ENCODE peak calls at places on chromosomes 1 and 21, in five cellular contexts. R is cardiac muscle cell; C is IMR-90; W is CD8-positive, alpha-beta T cell; A is left ventricle myocardium inferior. N is an unnamed sample. For H3K4me1 and H3K9me3, the result is how much of the 10 kb centered on the place peaks cover.

GRCh38 chr1:154427173-154428139 is 22.3 kb downstream of the IL6R start:
- DNase-seq in A (peak), C (peak), W (no peak), R (peak), N (no peak)

GRCh38 chr1:226201029-226201593 is 14.6 kb upstream of the ACBD3 start:
- DNase-seq in W (no peak), C (peak), A (no peak), R (peak), N (no peak)

GRCh38 chr21:45367402-45368351 is 37.3 kb upstream of the COL18A1 start:
- DNase-seq in A (no peak), W (no peak), C (no peak), R (no peak), N (no peak)

GRCh38 chr1:224929335-224930237 is at the start of gene DNAH14:
- DNase-seq in W (no peak), A (peak), C (peak), R (peak), N (no peak)

GRCh38 chr1:66176012-66176715 is 357.8 kb upstream of the SGIP1 start:
- DNase-seq in R (peak), W (no peak), C (peak), A (no peak), N (no peak)

GRCh38 chr1:27979151-27979858 is 19.5 kb downstream of the XKR8 start:
- DNase-seq in C (peak), A (no peak), R (peak), W (no peak), N (peak)

GRCh38 chr1:156703336-156703735 is 2.0 kb downstream of the CRABP2 start:
- DNase-seq in R (no peak), A (no peak), C (no peak), W (no peak), N (no peak)

GRCh38 chr1:28417441-28418277 is 48.1 kb downstream of the PHACTR4 start:
- DNase-seq in A (no peak), W (no peak), R (peak), C (peak), N (no peak)

GRCh38 chr21:41778974-41779600 is 12.2 kb upstream of the RIPK4 start:
- DNase-seq in W (no peak), A (no peak), R (no peak), C (no peak), N (no peak)

GRCh38 chr1:163410073-163410522 is 88.3 kb downstream of the NUF2 start:
- DNase-seq in C (peak), W (peak), R (peak), A (no peak), N (no peak)

GRCh38 chr1:214514032-214514818 is 37.2 kb downstream of the PTPN14 start:
- DNase-seq in W (no peak), C (peak), A (no peak), R (peak), N (no peak)

GRCh38 chr1:45880930-45881329 is 77.5 kb downstream of the MAST2 start:
- DNase-seq in A (no peak), C (peak), R (no peak), W (no peak), N (no peak)

GRCh38 chr1:153663211-153663610 is 4.7 kb downstream of the SNAPIN start:
- DNase-seq in C (peak), R (peak), A (no peak), W (no peak), N (no peak)

GRCh38 chr1:162701286-162701685 is 69.0 kb downstream of the DDR2 start:
- DNase-seq in W (no peak), C (no peak), R (no peak), A (no peak), N (no peak)

GRCh38 chr1:39687243-39687642 is 4.0 kb downstream of the HPCAL4 start:
- DNase-seq in W (no peak), R (no peak), C (no peak), A (no peak), N (no peak)

GRCh38 chr1:204574856-204575145 is 58.6 kb downstream of the MDM4 start:
- DNase-seq in R (no peak), A (peak), W (no peak), C (peak), N (no peak)

GRCh38 chr1:94783342-94784264 is 36.6 kb upstream of the SLC44A3 start:
- DNase-seq in R (peak), C (peak), W (no peak), A (peak), N (no peak)

GRCh38 chr21:46145159-46145839 is 10.1 kb downstream of the FTCD start:
- DNase-seq in R (no peak), A (no peak), W (no peak), C (no peak), N (no peak)

GRCh38 chr1:118154220-118154619 is 30.8 kb downstream of the SPAG17 start:
- DNase-seq in A (no peak), C (peak), W (no peak), R (peak), N (no peak)

GRCh38 chr21:28795251-28795650 is 197.4 kb downstream of the LTN1 start:
- DNase-seq in R (no peak), A (no peak), W (no peak), C (no peak), N (no peak)

GRCh38 chr1:45542591-45542990 is 8.0 kb upstream of the AKR1A1 start:
- DNase-seq in W (no peak), R (peak), C (no peak), A (no peak), N (no peak)

GRCh38 chr21:15978158-15978805 is 248.5 kb downstream of the USP25 start:
- DNase-seq in W (no peak), A (no peak), R (peak), C (peak), N (no peak)

GRCh38 chr1:97680460-97680859 is 240.4 kb downstream of the DPYD start:
- DNase-seq in W (no peak), A (no peak), C (no peak), R (peak), N (no peak)

GRCh38 chr1:21508580-21509350 is 458 bp upstream of the ALPL start:
- DNase-seq in R (peak), A (peak), W (peak), C (peak), N (peak)

DNA sequence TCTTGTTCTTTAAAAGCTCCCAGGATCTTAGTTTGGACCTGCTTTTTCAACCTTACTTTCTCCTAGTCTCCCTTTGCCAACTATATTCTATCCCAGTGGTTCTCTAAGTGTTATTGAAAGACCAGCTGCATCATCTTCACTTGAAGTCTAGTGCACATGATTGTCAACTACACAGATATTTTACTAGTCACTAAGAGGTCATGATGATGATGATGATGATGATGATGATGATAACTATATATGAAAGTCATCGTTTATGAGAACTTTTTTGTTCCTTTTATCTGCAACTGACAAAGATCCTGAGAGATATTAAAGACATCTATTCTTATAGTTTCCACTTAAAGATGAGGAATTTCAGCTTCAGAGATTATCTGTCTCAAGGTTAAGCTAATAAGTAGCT is 479.0 kb upstream of the ZRANB2 start:
- DNase-seq in W (no peak), A (no peak), C (no peak), R (no peak), N (no peak)
- H3K27ac ChIP-seq in W (no peak), A (no peak), C (no peak), R (no peak), N (no peak)

GRCh38 chr1:61124078-61124477 is 41.7 kb downstream of the NFIA start:
- DNase-seq in R (no peak), C (no peak), W (no peak), A (no peak), N (no peak)
- H3K4me1 ChIP-seq in R (under half), C (under half), W (under half), A (half or more), N (under half)

GRCh38 chr1:210437111-210437510 is 108.4 kb downstream of the HHAT start:
- DNase-seq in W (no peak), R (no peak), C (no peak), A (no peak), N (no peak)
- H3K9me3 ChIP-seq in W (under half), R (under half), C (under half), A (under half), N (under half)

GRCh38 chr1:176692431-176692830 is 229.5 kb downstream of the PAPPA2 start:
- DNase-seq in R (no peak), A (peak), W (no peak), C (no peak), N (no peak)
- H3K27ac ChIP-seq in R (peak), A (peak), W (no peak), C (no peak), N (no peak)

N was measured in CD4-positive, CD25-positive, alpha-beta regulatory T cell.